ENCODE peak calls at places on chromosome 1, in six cellular contexts. N, K, W, U, Y and I are unnamed samples. For H3K4me1 and H3K9me3, the result is how much of the 10 kb centered on the place peaks cover.

GRCh38 chr1:97947751-97948150 is 26.9 kb upstream of the DPYD start:
- DNase-seq in N (no peak), K (no peak), W (no peak), U (no peak), Y (no peak), I (no peak)

GRCh38 chr1:221678014-221678413 is 63.9 kb downstream of the DUSP10 start:
- DNase-seq in N (no peak), K (no peak), W (no peak), U (no peak), Y (no peak), I (no peak)

GRCh38 chr1:175373786-175374623 is 181.4 kb upstream of the KIAA0040 start:
- DNase-seq in N (peak), K (no peak), W (peak), U (no peak), Y (no peak), I (peak)

GRCh38 chr1:233334092-233334491 is 6.6 kb downstream of the MAP3K21 start:
- DNase-seq in N (no peak), K (no peak), W (no peak), U (no peak), Y (no peak), I (no peak)

GRCh38 chr1:1908506-1908791 is 6.6 kb upstream of the CALML6 start:
- DNase-seq in N (no peak), K (no peak), W (no peak), U (no peak), Y (peak), I (peak)

GRCh38 chr1:51231121-51231520 is 5.0 kb upstream of the RNF11 start:
- DNase-seq in N (no peak), K (no peak), W (no peak), U (no peak), Y (no peak), I (no peak)

GRCh38 chr1:55039342-55040082 is at the start of gene PCSK9:
- DNase-seq in N (peak), K (no peak), W (peak), U (no peak), Y (peak), I (peak)

GRCh38 chr1:2231667-2232254 is 3.6 kb downstream of the SKI start:
- DNase-seq in N (no peak), K (peak), W (peak), U (peak), Y (peak), I (peak)

GRCh38 chr1:10979483-10979920 is 33.0 kb upstream of the TARDBP start:
- DNase-seq in N (no peak), K (no peak), W (no peak), U (no peak), Y (no peak), I (peak)
- H3K4me3 ChIP-seq in N (no peak), K (no peak), W (no peak), U (no peak), Y (no peak), I (no peak)

DNA sequence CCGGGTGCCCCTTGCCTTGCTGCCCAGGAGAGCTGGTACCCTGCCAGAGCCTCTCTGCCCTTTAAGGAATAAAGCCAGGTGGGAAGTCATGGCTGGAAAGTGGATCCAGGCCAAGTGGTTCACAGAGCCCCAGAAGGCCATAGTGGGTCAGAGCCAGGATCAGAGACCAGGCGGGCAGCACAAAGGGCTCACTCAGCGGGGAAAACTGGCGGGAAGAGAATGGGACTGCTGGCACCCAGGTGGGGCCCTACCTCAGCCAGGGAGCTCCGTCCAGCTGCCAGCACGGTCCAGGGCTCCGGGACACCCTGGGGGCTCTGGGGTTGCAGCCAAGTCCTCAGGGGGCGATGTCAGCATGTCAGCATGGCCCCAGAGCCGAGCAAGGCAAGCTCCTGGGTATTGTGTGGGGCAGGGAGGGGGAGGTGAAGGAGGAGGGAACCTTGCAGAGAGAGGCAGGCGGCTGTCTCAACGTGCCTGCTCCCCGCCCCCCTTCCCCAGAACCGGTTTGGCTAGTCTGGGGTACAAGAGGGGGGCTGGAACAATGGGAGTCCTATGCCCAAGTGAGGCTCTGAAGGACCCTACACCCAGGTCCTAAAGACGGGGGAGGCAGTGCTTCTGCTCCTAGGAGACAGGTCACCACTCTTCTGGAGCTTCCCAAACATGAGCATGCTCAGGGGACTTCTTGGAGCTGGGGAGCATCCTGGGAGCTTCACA is at the start of gene ARHGEF19:
- DNase-seq in N (no peak), K (no peak), W (no peak), U (no peak), Y (peak), I (no peak)
- H3K4me1 ChIP-seq in N (under half), K (under half), W (under half), U (under half), Y (under half), I (under half)

DNA sequence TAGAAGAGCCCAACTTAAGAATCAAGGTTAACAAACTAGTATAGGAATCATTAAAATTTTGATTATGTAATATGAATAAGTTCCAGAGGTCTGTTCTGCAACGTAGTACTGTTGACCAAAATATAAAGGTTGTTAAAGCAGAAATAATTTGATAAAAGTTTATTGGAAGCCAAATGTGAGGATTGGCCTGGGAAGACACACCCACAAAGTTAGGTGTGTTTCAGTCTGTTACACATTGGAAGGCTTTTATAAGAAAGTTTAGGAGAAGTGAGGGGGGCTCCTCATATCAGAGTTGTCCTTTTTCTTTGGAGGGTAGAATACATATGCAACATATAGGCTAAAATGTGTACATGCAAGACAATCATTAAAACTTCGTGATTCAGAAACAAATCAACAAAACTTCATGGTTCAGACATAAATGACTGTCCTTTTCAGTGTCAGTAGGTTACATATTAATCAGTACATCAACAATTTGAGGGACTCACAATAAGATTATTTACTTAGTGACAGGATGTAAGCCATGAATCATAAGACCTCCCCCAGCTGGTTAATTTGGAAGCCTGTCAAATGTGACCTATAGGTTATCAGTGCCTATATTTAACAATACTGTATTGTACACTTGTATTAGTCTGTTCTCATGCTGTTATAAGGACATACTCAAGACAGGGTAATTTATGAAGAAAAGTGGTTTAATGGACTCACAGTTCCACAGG is 245.0 kb upstream of the B3GALT2 start:
- DNase-seq in N (no peak), K (no peak), W (no peak), U (no peak), Y (no peak), I (no peak)
- H3K9me3 ChIP-seq in N (under half), K (under half), W (under half), U (under half), Y (under half), I (under half)

DNA sequence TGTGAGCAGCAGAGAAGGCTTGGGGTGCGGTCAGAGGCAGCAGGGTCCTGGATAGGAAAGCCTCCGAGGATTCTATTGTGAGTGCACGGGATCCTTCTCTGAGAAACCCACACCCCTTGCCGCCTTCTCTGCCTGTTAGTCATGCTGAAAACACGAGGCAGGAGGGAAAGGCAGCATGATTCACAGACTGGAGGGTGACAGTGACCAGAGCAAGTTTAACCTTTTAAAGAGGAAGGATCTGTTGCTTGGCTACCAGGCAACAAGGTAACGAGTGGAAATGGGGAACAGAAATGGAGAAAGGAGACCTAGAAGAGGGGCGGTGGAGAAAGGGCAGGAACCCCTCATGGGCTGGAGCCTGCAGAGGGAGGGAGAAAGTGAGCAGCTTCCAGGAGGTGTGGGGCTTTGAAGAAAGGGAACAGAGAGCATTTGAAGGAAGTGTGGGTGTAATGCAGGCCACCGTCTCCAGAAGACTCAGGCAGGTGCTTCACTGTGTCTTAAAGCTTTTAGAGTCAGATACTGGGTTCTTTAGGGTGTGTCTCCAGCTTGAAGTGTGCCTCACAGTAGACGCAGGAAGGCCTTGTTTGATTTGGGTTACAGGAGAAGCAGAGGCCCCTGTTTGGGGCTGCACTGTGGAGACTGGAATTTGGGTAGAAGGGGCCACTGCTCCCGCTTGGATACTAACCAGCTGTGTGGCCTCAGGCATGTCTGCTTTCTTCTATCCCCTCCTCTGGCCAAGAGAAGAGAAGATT is 19.1 kb downstream of the OPTC start:
- DNase-seq in N (no peak), K (no peak), W (peak), U (peak), Y (peak), I (no peak)
- H3K4me3 ChIP-seq in N (no peak), K (no peak), W (no peak), U (no peak), Y (no peak), I (no peak)

GRCh38 chr1:161021168-161021958 is 411 bp upstream of the F11R start:
- DNase-seq in N (peak), K (peak), W (peak), U (peak), Y (peak), I (peak)
- H3K4me1 ChIP-seq in N (under half), K (under half), W (under half), U (under half), Y (under half), I (under half)